ENCODE peak calls at places on chromosomes 2 and 18, in four cellular contexts. One of them, this sample, is unnamed.

GRCh38 chr2:40458271-40458794 is 6.4 kb upstream of the SLC8A1 start:
- DNase-seq in MCF 10A: no peak
- DNase-seq in cardiac fibroblast: no peak
- DNase-seq in foreskin fibroblast: no peak
- DNase-seq in this sample: no peak

GRCh38 chr18:22703883-22704626 is 229.1 kb upstream of the RBBP8 start:
- DNase-seq in MCF 10A: peak; percentile 76
- DNase-seq in foreskin fibroblast: no peak
- DNase-seq in cardiac fibroblast: peak; percentile 68
- DNase-seq in this sample: peak; percentile 16

GRCh38 chr2:168355110-168355509 is 101.0 kb upstream of the CERS6 start:
- DNase-seq in MCF 10A: no peak
- DNase-seq in foreskin fibroblast: no peak
- DNase-seq in cardiac fibroblast: no peak
- DNase-seq in this sample: no peak

GRCh38 chr2:215425021-215425782 is 10.7 kb downstream of the FN1 start:
- DNase-seq in cardiac fibroblast: peak; percentile 69
- DNase-seq in MCF 10A: no peak
- DNase-seq in foreskin fibroblast: no peak
- DNase-seq in this sample: no peak

GRCh38 chr2:108023776-108024175 is 37.5 kb downstream of the SLC5A7 start:
- DNase-seq in cardiac fibroblast: no peak
- DNase-seq in MCF 10A: no peak
- DNase-seq in foreskin fibroblast: no peak
- DNase-seq in this sample: no peak

GRCh38 chr2:1088192-1088860 is 137.7 kb downstream of the SNTG2 start:
- DNase-seq in foreskin fibroblast: peak; percentile 28
- DNase-seq in MCF 10A: no peak
- DNase-seq in cardiac fibroblast: no peak
- DNase-seq in this sample: peak; percentile 1

GRCh38 chr2:225820828-225821227 is 421.3 kb downstream of the NYAP2 start:
- DNase-seq in MCF 10A: no peak
- DNase-seq in foreskin fibroblast: no peak
- DNase-seq in cardiac fibroblast: no peak
- DNase-seq in this sample: no peak

GRCh38 chr18:32879497-32879896 is 106.7 kb upstream of the KLHL14 start:
- DNase-seq in cardiac fibroblast: no peak
- DNase-seq in foreskin fibroblast: no peak
- DNase-seq in MCF 10A: no peak
- DNase-seq in this sample: no peak

GRCh38 chr2:73997813-73998212 is 13.1 kb downstream of the TET3 start:
- DNase-seq in cardiac fibroblast: no peak
- DNase-seq in MCF 10A: no peak
- DNase-seq in foreskin fibroblast: no peak
- DNase-seq in this sample: no peak

GRCh38 chr18:73880387-73880786 is 267.2 kb downstream of the FBXO15 start:
- DNase-seq in foreskin fibroblast: peak; percentile 24
- DNase-seq in cardiac fibroblast: peak; percentile 26
- DNase-seq in MCF 10A: no peak
- DNase-seq in this sample: no peak

GRCh38 chr2:180328795-180329422 is 321.8 kb upstream of the CWC22 start:
- DNase-seq in MCF 10A: no peak
- DNase-seq in foreskin fibroblast: no peak
- DNase-seq in cardiac fibroblast: no peak
- DNase-seq in this sample: no peak

GRCh38 chr2:226256709-226257401 is 542.8 kb downstream of the IRS1 start:
- DNase-seq in foreskin fibroblast: no peak
- DNase-seq in MCF 10A: no peak
- DNase-seq in cardiac fibroblast: peak; percentile 11
- DNase-seq in this sample: no peak

GRCh38 chr2:54809814-54810213 is 86.4 kb downstream of the EML6 start:
- DNase-seq in MCF 10A: peak; percentile 53
- DNase-seq in cardiac fibroblast: no peak
- DNase-seq in foreskin fibroblast: peak; percentile 41
- DNase-seq in this sample: peak; percentile 81

GRCh38 chr18:55405655-55406373 is 182.2 kb downstream of the TCF4 start:
- DNase-seq in MCF 10A: peak; percentile 93
- DNase-seq in foreskin fibroblast: peak; percentile 90
- DNase-seq in cardiac fibroblast: peak; percentile 99
- DNase-seq in this sample: peak; percentile 55

GRCh38 chr2:11980809-11981208 is 234.4 kb downstream of the LPIN1 start:
- DNase-seq in MCF 10A: no peak
- DNase-seq in cardiac fibroblast: no peak
- DNase-seq in foreskin fibroblast: no peak
- DNase-seq in this sample: no peak

GRCh38 chr18:11689031-11689971 is at the start of gene GNAL:
- DNase-seq in MCF 10A: peak; percentile 74
- DNase-seq in cardiac fibroblast: peak; percentile 92
- DNase-seq in foreskin fibroblast: peak; percentile 78
- DNase-seq in this sample: no peak

GRCh38 chr2:28588231-28588725 is 92.4 kb downstream of the PLB1 start:
- DNase-seq in cardiac fibroblast: no peak
- DNase-seq in foreskin fibroblast: no peak
- DNase-seq in MCF 10A: no peak
- DNase-seq in this sample: no peak

GRCh38 chr2:47617028-47617427 is 165.9 kb upstream of the MSH6 start:
- DNase-seq in MCF 10A: no peak
- DNase-seq in cardiac fibroblast: no peak
- DNase-seq in foreskin fibroblast: no peak
- DNase-seq in this sample: no peak

GRCh38 chr2:43080626-43081025 is 145.8 kb downstream of the ZFP36L2 start:
- DNase-seq in MCF 10A: no peak
- DNase-seq in cardiac fibroblast: no peak
- DNase-seq in foreskin fibroblast: no peak
- DNase-seq in this sample: no peak

GRCh38 chr18:34493566-34494358 is 216.3 kb upstream of the DTNA start:
- DNase-seq in foreskin fibroblast: no peak
- DNase-seq in cardiac fibroblast: no peak
- DNase-seq in MCF 10A: no peak
- DNase-seq in this sample: peak; percentile 1

GRCh38 chr18:22282311-22283235 is 113.2 kb downstream of the GATA6 start:
- DNase-seq in cardiac fibroblast: peak; percentile 98
- DNase-seq in foreskin fibroblast: no peak
- DNase-seq in MCF 10A: peak; percentile 71
- DNase-seq in this sample: peak; percentile 84

GRCh38 chr2:15672961-15673918 is 81.6 kb downstream of the DDX1 start:
- DNase-seq in foreskin fibroblast: no peak
- DNase-seq in cardiac fibroblast: no peak
- DNase-seq in MCF 10A: no peak
- DNase-seq in this sample: no peak

GRCh38 chr2:206955253-206955652 is 15.9 kb downstream of the CPO start:
- DNase-seq in cardiac fibroblast: no peak
- DNase-seq in foreskin fibroblast: no peak
- DNase-seq in MCF 10A: no peak
- DNase-seq in this sample: peak; percentile 2

GRCh38 chr2:174771631-174772491 is 7.6 kb upstream of the CHRNA1 start:
- DNase-seq in MCF 10A: peak; percentile 86
- DNase-seq in foreskin fibroblast: peak; percentile 75
- DNase-seq in cardiac fibroblast: peak; percentile 81
- DNase-seq in this sample: peak; percentile 61

GRCh38 chr2:112718862-112719370 is 1.9 kb upstream of the NT5DC4 start:
- DNase-seq in MCF 10A: no peak
- DNase-seq in foreskin fibroblast: no peak
- DNase-seq in cardiac fibroblast: no peak
- DNase-seq in this sample: no peak

GRCh38 chr2:226183033-226183432 is 616.6 kb downstream of the IRS1 start:
- DNase-seq in foreskin fibroblast: no peak
- DNase-seq in cardiac fibroblast: no peak
- DNase-seq in MCF 10A: no peak
- DNase-seq in this sample: no peak

GRCh38 chr18:79853303-79853992 is 55.7 kb downstream of the KCNG2 start:
- DNase-seq in cardiac fibroblast: no peak
- DNase-seq in foreskin fibroblast: no peak
- DNase-seq in MCF 10A: no peak
- DNase-seq in this sample: no peak

GRCh38 chr18:48580782-48581181 is 42.0 kb downstream of the CTIF start:
- DNase-seq in cardiac fibroblast: no peak
- DNase-seq in foreskin fibroblast: no peak
- DNase-seq in MCF 10A: peak; percentile 54
- DNase-seq in this sample: no peak

GRCh38 chr2:200812122-200813022 is 662 bp downstream of the BZW1 start:
- DNase-seq in MCF 10A: peak; percentile 69
- DNase-seq in foreskin fibroblast: peak; percentile 47
- DNase-seq in cardiac fibroblast: peak; percentile 68
- DNase-seq in this sample: peak; percentile 49
- TF ChIP-seq CTCF in MCF 10A: peak; percentile 51
- TF ChIP-seq CTCF in foreskin fibroblast: peak; percentile 54
- TF ChIP-seq CTCF in cardiac fibroblast: peak; percentile 57
- TF ChIP-seq CTCF in this sample: peak; percentile 78

GRCh38 chr2:219944861-219945260 is 317.4 kb downstream of the SLC4A3 start:
- DNase-seq in foreskin fibroblast: no peak
- DNase-seq in MCF 10A: no peak
- DNase-seq in cardiac fibroblast: no peak
- DNase-seq in this sample: no peak

GRCh38 chr2:219946021-219946420 is 318.6 kb downstream of the SLC4A3 start:
- DNase-seq in foreskin fibroblast: no peak
- DNase-seq in MCF 10A: no peak
- DNase-seq in cardiac fibroblast: no peak
- DNase-seq in this sample: no peak

GRCh38 chr2:219949053-219949452 is 321.6 kb downstream of the SLC4A3 start:
- DNase-seq in foreskin fibroblast: no peak
- DNase-seq in MCF 10A: no peak
- DNase-seq in cardiac fibroblast: no peak
- DNase-seq in this sample: no peak

GRCh38 chr2:219946529-219946928 is 319.1 kb downstream of the SLC4A3 start:
- DNase-seq in cardiac fibroblast: no peak
- DNase-seq in MCF 10A: no peak
- DNase-seq in foreskin fibroblast: no peak
- DNase-seq in this sample: no peak

DNA sequence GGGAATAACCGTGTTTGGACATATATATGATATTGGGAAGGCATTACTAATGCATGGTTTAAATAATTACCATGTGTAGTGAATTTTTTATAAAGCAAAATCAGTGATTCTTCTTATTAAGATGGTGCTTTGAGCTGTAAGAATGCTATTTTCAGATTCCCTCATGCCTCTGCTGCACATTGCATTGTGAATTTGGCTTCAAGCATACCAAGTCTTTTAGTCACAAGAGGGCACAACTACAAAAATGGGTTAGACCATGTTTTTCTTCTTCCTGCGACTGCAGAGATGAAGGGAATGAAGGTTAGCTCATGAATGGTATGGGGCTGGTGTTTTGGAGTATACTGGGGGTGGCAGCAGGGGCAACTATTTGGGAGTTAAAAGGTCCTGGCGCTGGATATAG is 320.1 kb downstream of the SLC4A3 start:
- DNase-seq in cardiac fibroblast: no peak
- DNase-seq in foreskin fibroblast: no peak
- DNase-seq in MCF 10A: no peak
- DNase-seq in this sample: no peak
- TF ChIP-seq CTCF in cardiac fibroblast: no peak
- TF ChIP-seq CTCF in foreskin fibroblast: no peak
- TF ChIP-seq CTCF in MCF 10A: no peak
- TF ChIP-seq CTCF in this sample: no peak

GRCh38 chr18:61850756-61851155 is 42.1 kb downstream of the RNF152 start:
- DNase-seq in MCF 10A: no peak
- DNase-seq in cardiac fibroblast: no peak
- DNase-seq in foreskin fibroblast: no peak
- DNase-seq in this sample: peak; percentile 15

GRCh38 chr18:61852496-61852895 is 40.3 kb downstream of the RNF152 start:
- DNase-seq in foreskin fibroblast: no peak
- DNase-seq in cardiac fibroblast: no peak
- DNase-seq in MCF 10A: peak; percentile 36
- DNase-seq in this sample: peak; percentile 81

GRCh38 chr18:61851279-61851678 is 41.5 kb downstream of the RNF152 start:
- DNase-seq in foreskin fibroblast: no peak
- DNase-seq in MCF 10A: no peak
- DNase-seq in cardiac fibroblast: no peak
- DNase-seq in this sample: no peak

GRCh38 chr18:61854578-61854977 is 38.2 kb downstream of the RNF152 start:
- DNase-seq in cardiac fibroblast: peak; percentile 17
- DNase-seq in foreskin fibroblast: no peak
- DNase-seq in MCF 10A: no peak
- DNase-seq in this sample: peak; percentile 16

GRCh38 chr18:61851940-61852451 is 40.8 kb downstream of the RNF152 start:
- DNase-seq in MCF 10A: peak; percentile 22
- DNase-seq in cardiac fibroblast: peak; percentile 40
- DNase-seq in foreskin fibroblast: peak; percentile 60
- DNase-seq in this sample: no peak
- TF ChIP-seq CTCF in MCF 10A: no peak
- TF ChIP-seq CTCF in cardiac fibroblast: no peak
- TF ChIP-seq CTCF in foreskin fibroblast: no peak
- TF ChIP-seq CTCF in this sample: no peak

GRCh38 chr18:49681387-49681786 is 119.5 kb downstream of the LIPG start:
- DNase-seq in cardiac fibroblast: no peak
- DNase-seq in foreskin fibroblast: no peak
- DNase-seq in MCF 10A: no peak
- DNase-seq in this sample: no peak
- TF ChIP-seq CTCF in cardiac fibroblast: no peak
- TF ChIP-seq CTCF in foreskin fibroblast: no peak
- TF ChIP-seq CTCF in MCF 10A: no peak
- TF ChIP-seq CTCF in this sample: no peak

GRCh38 chr2:125224188-125224587 is 1199.1 kb downstream of the CNTNAP5 start:
- DNase-seq in foreskin fibroblast: no peak
- DNase-seq in cardiac fibroblast: no peak
- DNase-seq in MCF 10A: no peak
- DNase-seq in this sample: no peak

GRCh38 chr2:125224830-125225229 is 1199.7 kb downstream of the CNTNAP5 start:
- DNase-seq in foreskin fibroblast: no peak
- DNase-seq in MCF 10A: no peak
- DNase-seq in cardiac fibroblast: no peak
- DNase-seq in this sample: no peak

GRCh38 chr2:125227843-125228392 is 1202.8 kb downstream of the CNTNAP5 start:
- DNase-seq in foreskin fibroblast: no peak
- DNase-seq in cardiac fibroblast: no peak
- DNase-seq in MCF 10A: peak; percentile 24
- DNase-seq in this sample: no peak
- TF ChIP-seq CTCF in foreskin fibroblast: no peak
- TF ChIP-seq CTCF in cardiac fibroblast: no peak
- TF ChIP-seq CTCF in MCF 10A: peak; percentile 25
- TF ChIP-seq CTCF in this sample: no peak

GRCh38 chr2:9950521-9951271 is 797 bp upstream of the GRHL1 start:
- DNase-seq in cardiac fibroblast: no peak
- DNase-seq in MCF 10A: no peak
- DNase-seq in foreskin fibroblast: no peak
- DNase-seq in this sample: no peak
- TF ChIP-seq CTCF in cardiac fibroblast: no peak
- TF ChIP-seq CTCF in MCF 10A: no peak
- TF ChIP-seq CTCF in foreskin fibroblast: no peak
- TF ChIP-seq CTCF in this sample: peak; percentile 24

This sample was measured in foreskin keratinocyte.